ENCODE peak calls at places on chromosomes 5 and 9, in seven cellular contexts. H is heart left ventricle, U is body of pancreas, T is upper lobe of left lung, D is K562, R is GM12878, N is HepG2. O is an unnamed sample. For H3K27me3 and H3K9me3, the result is how much of the 10 kb centered on the place peaks cover.

GRCh38 chr5:59124983-59125960 is 542.4 kb downstream of the RAB3C start:
- ATAC-seq in U (no peak), D (no peak), T (no peak), R (peak), N (no peak), H (no peak), O (no peak)

GRCh38 chr5:157608972-157609565 is 33.5 kb upstream of the ADAM19 start:
- ATAC-seq in T (no peak), D (no peak), R (no peak), H (no peak), N (no peak), U (no peak), O (no peak)

GRCh38 chr9:134271338-134272301 is 54.6 kb upstream of the RXRA start:
- ATAC-seq in T (no peak), D (no peak), H (no peak), N (no peak), R (no peak), U (no peak), O (no peak)

GRCh38 chr5:1091632-1092031 is 20.2 kb downstream of the SLC12A7 start:
- ATAC-seq in R (no peak), U (no peak), D (no peak), T (no peak), H (peak), N (no peak), O (no peak)

GRCh38 chr5:6117212-6117611 is 261.1 kb downstream of the MED10 start:
- ATAC-seq in T (no peak), R (peak), H (no peak), D (no peak), N (no peak), U (no peak), O (no peak)

GRCh38 chr9:19999491-20000057 is 210.7 kb upstream of the SLC24A2 start:
- ATAC-seq in R (peak), H (no peak), N (no peak), U (no peak), T (no peak), D (no peak), O (no peak)

GRCh38 chr5:169018980-169019379 is 282.0 kb downstream of the SLIT3 start:
- ATAC-seq in D (no peak), T (no peak), R (no peak), N (no peak), H (no peak), U (peak), O (no peak)

GRCh38 chr5:103428411-103428871 is 134.1 kb downstream of the NUDT12 start:
- ATAC-seq in R (peak), T (no peak), H (peak), D (no peak), N (peak), U (peak), O (no peak)

GRCh38 chr5:96546120-96546519 is 113.1 kb upstream of the PCSK1 start:
- ATAC-seq in U (no peak), D (no peak), R (no peak), H (no peak), N (no peak), T (no peak), O (no peak)

GRCh38 chr5:69288668-69289067 is 43.9 kb downstream of the CCDC125 start:
- ATAC-seq in D (no peak), R (no peak), T (no peak), U (no peak), N (no peak), H (no peak), O (no peak)

GRCh38 chr5:97191893-97192292 is 8.8 kb upstream of the RIOK2 start:
- ATAC-seq in D (no peak), H (no peak), U (no peak), R (no peak), N (no peak), T (no peak), O (no peak)

GRCh38 chr5:94575196-94575595 is 43.2 kb downstream of the KIAA0825 start:
- ATAC-seq in U (no peak), T (no peak), N (no peak), H (no peak), D (no peak), R (no peak), O (no peak)

GRCh38 chr9:37405350-37405749 is 17.1 kb upstream of the GRHPR start:
- ATAC-seq in R (no peak), T (no peak), D (no peak), N (no peak), U (no peak), H (peak), O (no peak)

GRCh38 chr9:119839888-119840287 is 470.7 kb upstream of the BRINP1 start:
- ATAC-seq in R (no peak), H (no peak), T (peak), D (no peak), U (no peak), N (no peak), O (peak)

GRCh38 chr5:118873417-118873816 is 114.9 kb downstream of the DTWD2 start:
- ATAC-seq in D (no peak), R (no peak), H (no peak), T (no peak), N (no peak), U (no peak), O (no peak)

GRCh38 chr5:2861605-2862004 is 110.1 kb upstream of the IRX2 start:
- ATAC-seq in N (no peak), T (no peak), R (no peak), H (no peak), U (no peak), D (no peak), O (no peak)

GRCh38 chr5:114038756-114039155 is 323.1 kb upstream of the KCNN2 start:
- ATAC-seq in U (no peak), H (no peak), N (no peak), T (no peak), R (no peak), D (no peak), O (no peak)

GRCh38 chr5:129836321-129836720 is 67.9 kb upstream of the CHSY3 start:
- ATAC-seq in T (no peak), D (no peak), H (no peak), R (no peak), N (no peak), U (no peak), O (no peak)

GRCh38 chr5:163505049-163505474 is 357 bp upstream of the MAT2B start:
- ATAC-seq in H (peak), R (peak), U (peak), N (peak), T (no peak), D (peak), O (no peak)

GRCh38 chr9:95197692-95198271 is 119.7 kb downstream of the FANCC start:
- ATAC-seq in R (no peak), D (no peak), T (no peak), U (peak), H (peak), N (no peak), O (no peak)

GRCh38 chr5:172104021-172104420 is 84.0 kb downstream of the STK10 start:
- ATAC-seq in N (peak), R (no peak), T (no peak), U (no peak), D (peak), H (no peak), O (no peak)

GRCh38 chr9:122307036-122307435 is 42.4 kb downstream of the MRRF start:
- ATAC-seq in D (no peak), U (peak), H (peak), N (no peak), R (no peak), T (peak), O (peak)

GRCh38 chr9:129687391-129687790 is 21.9 kb downstream of the PRRX2 start:
- ATAC-seq in U (no peak), T (no peak), H (no peak), N (no peak), R (no peak), D (no peak), O (no peak)

GRCh38 chr9:124602632-124603031 is 95.4 kb upstream of the NR5A1 start:
- ATAC-seq in D (no peak), R (no peak), U (no peak), N (peak), T (peak), H (no peak), O (no peak)

GRCh38 chr5:107990881-107991810 is 320.4 kb upstream of the EFNA5 start:
- ATAC-seq in R (peak), U (no peak), H (peak), N (no peak), T (no peak), D (no peak), O (no peak)

GRCh38 chr5:91095786-91096380 is 287.2 kb downstream of the ARRDC3 start:
- ATAC-seq in N (no peak), D (no peak), R (no peak), H (no peak), T (no peak), U (no peak), O (no peak)

GRCh38 chr5:175842947-175843793 is 28.2 kb upstream of the CPLX2 start:
- ATAC-seq in T (peak), R (no peak), U (no peak), H (no peak), D (no peak), N (peak), O (no peak)

GRCh38 chr5:13553896-13554295 is 390.6 kb downstream of the DNAH5 start:
- ATAC-seq in H (peak), U (no peak), T (peak), R (peak), D (no peak), N (no peak), O (no peak)

GRCh38 chr9:137052998-137053943 is 590 bp downstream of the ENTPD2 start:
- ATAC-seq in H (no peak), D (peak), R (no peak), N (peak), U (peak), T (no peak), O (no peak)

GRCh38 chr5:173867173-173867679 is 20.9 kb upstream of the CPEB4 start:
- ATAC-seq in N (no peak), U (no peak), R (no peak), T (no peak), H (no peak), D (no peak), O (no peak)
- H3K27me3 ChIP-seq in N (under half), U (under half), R (under half), T (under half), H (under half), D (under half), O (under half)

GRCh38 chr9:976805-977360 is 428 bp downstream of the DMRT3 start:
- ATAC-seq in T (no peak), R (peak), U (peak), D (no peak), H (no peak), N (peak), O (no peak)

GRCh38 chr9:976258-976804 is at the start of gene DMRT3:
- ATAC-seq in N (peak), D (no peak), H (no peak), T (no peak), U (no peak), R (peak), O (no peak)

GRCh38 chr9:974064-974992 is 2.1 kb upstream of the DMRT3 start:
- ATAC-seq in R (no peak), T (no peak), U (no peak), D (no peak), H (no peak), N (no peak), O (no peak)

GRCh38 chr9:975740-976257 is 656 bp upstream of the DMRT3 start:
- ATAC-seq in U (no peak), H (no peak), N (no peak), D (no peak), R (no peak), T (no peak), O (no peak)

GRCh38 chr9:974993-975739 is 1.3 kb upstream of the DMRT3 start:
- ATAC-seq in T (no peak), N (no peak), R (no peak), D (no peak), H (no peak), U (no peak), O (no peak)
- H3K9me3 ChIP-seq in T (under half), N (under half), R (under half), D (under half), H (under half), U (under half), O (under half)

GRCh38 chr5:150609843-150610584 is 30.4 kb upstream of the SYNPO start:
- ATAC-seq in H (peak), R (peak), D (no peak), N (peak), T (no peak), U (no peak), O (peak)
- TF ChIP-seq POLR2A in H (peak), R (no peak), D (no peak), N (no peak), T (no peak), U (no peak), O (no peak)

DNA sequence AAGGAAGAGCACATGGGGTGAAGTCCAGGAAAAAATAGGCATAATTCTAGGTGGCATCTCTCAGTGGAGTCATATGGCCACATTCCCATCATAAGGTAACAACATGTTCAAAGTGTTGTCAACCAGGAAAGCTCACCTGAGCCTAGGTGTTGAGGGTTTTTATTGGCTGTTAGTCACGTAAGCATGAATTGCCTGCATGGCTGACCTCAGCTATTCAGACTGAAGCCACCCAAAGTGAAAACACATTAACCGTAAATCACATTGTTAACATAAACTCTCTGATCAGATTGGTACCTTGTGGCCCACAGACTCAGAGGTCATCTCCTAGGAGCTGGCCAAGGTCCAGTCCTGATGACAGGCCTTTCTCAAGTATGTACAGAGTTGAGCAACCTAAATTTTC is 26.7 kb downstream of the SRFBP1 start:
- ATAC-seq in D (no peak), R (no peak), N (no peak), T (no peak), U (no peak), H (no peak), O (no peak)
- H3K27me3 ChIP-seq in D (under half), R (under half), N (under half), T (under half), U (under half), H (under half), O (under half)

DNA sequence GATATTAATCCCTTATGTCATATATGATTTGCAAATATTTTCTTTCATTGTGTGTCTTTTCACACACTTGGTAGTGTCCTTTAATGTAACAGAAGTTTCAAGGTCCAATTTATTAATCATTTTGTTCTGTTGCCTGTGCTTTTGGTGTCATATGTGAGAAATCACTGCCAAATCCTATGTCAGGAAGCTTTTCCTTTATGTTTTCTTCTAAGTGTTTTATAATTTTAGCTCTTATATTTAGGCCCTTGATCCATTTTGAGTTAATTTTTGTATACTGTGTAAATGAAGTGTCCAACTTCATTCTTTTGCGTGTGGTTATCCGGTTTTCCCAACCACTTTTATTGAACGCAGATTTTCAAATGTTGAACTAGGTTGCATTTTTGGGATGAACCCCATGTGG is 6.1 kb upstream of the ZNF510 start:
- ATAC-seq in H (no peak), U (no peak), D (no peak), T (no peak), N (no peak), R (no peak), O (no peak)
- H3K9me3 ChIP-seq in H (under half), U (under half), D (under half), T (under half), N (under half), R (under half), O (under half)

GRCh38 chr5:79697222-79698164 is 7.9 kb downstream of the CMYA5 start:
- ATAC-seq in N (no peak), U (no peak), T (no peak), D (peak), H (peak), R (peak), O (no peak)
- TF ChIP-seq POLR2A in N (no peak), U (no peak), T (no peak), D (no peak), H (peak), R (no peak), O (no peak)

O was measured in gastroesophageal sphincter.